ENCODE peak calls at places on chromosome 1, in nine cellular contexts. H, W, R, S, U, M, Z, Q and C are unnamed samples.

GRCh38 chr1:150150511-150151021 is 850 bp downstream of the PLEKHO1 start:
- DNase-seq in H (no peak), W (no peak), R (peak; percentile 71), S (no peak), U (no peak), M (no peak), Z (peak; percentile 23), Q (no peak), C (no peak)

GRCh38 chr1:112817555-112818373 is 102.6 kb upstream of the PPM1J start:
- DNase-seq in H (no peak), W (no peak), R (no peak), S (no peak), U (no peak), M (no peak), Z (no peak), Q (no peak), C (no peak)

GRCh38 chr1:53678507-53678906 is 60.5 kb downstream of the GLIS1 start:
- DNase-seq in H (peak; percentile 47), W (no peak), R (no peak), S (no peak), U (no peak), M (no peak), Z (no peak), Q (no peak), C (peak; percentile 11)

GRCh38 chr1:225697437-225697836 is 44.5 kb upstream of the ENAH start:
- DNase-seq in H (no peak), W (no peak), R (no peak), S (no peak), U (no peak), M (no peak), Z (no peak), Q (no peak), C (no peak)

GRCh38 chr1:152999818-153000217 is 1.7 kb upstream of the SPRR3 start:
- DNase-seq in H (no peak), W (no peak), R (no peak), S (no peak), U (no peak), M (no peak), Z (no peak), Q (no peak), C (no peak)

GRCh38 chr1:106876384-106876783 is 180.1 kb upstream of the PRMT6 start:
- DNase-seq in H (no peak), W (peak; percentile 13), R (no peak), S (peak; percentile 60), U (no peak), M (no peak), Z (no peak), Q (no peak), C (peak; percentile 49)

GRCh38 chr1:69406244-69406643 is 161.5 kb upstream of the LRRC7 start:
- DNase-seq in H (no peak), W (no peak), R (no peak), S (no peak), U (no peak), M (no peak), Z (no peak), Q (no peak), C (no peak)

GRCh38 chr1:23575226-23575810 is 16.0 kb upstream of the ID3 start:
- DNase-seq in H (no peak), W (no peak), R (no peak), S (no peak), U (no peak), M (no peak), Z (no peak), Q (no peak), C (no peak)

GRCh38 chr1:9128520-9129371 is at the start of gene GPR157:
- DNase-seq in H (peak; percentile 71), W (no peak), R (peak; percentile 75), S (peak; percentile 75), U (peak; percentile 81), M (peak; percentile 88), Z (peak; percentile 72), Q (peak; percentile 83), C (peak; percentile 32)

GRCh38 chr1:156655904-156656516 is 14.1 kb downstream of the BCAN start:
- DNase-seq in H (no peak), W (no peak), R (no peak), S (no peak), U (no peak), M (no peak), Z (no peak), Q (no peak), C (no peak)

GRCh38 chr1:183840140-183840539 is 35.2 kb downstream of the RGL1 start:
- DNase-seq in H (peak; percentile 56), W (no peak), R (no peak), S (no peak), U (no peak), M (no peak), Z (no peak), Q (no peak), C (no peak)

GRCh38 chr1:99131541-99131940 is 126.9 kb upstream of the PLPPR5 start:
- DNase-seq in H (no peak), W (no peak), R (no peak), S (no peak), U (no peak), M (no peak), Z (no peak), Q (no peak), C (no peak)

GRCh38 chr1:5572794-5573193 is 419.4 kb downstream of the NPHP4 start:
- DNase-seq in H (no peak), W (no peak), R (no peak), S (no peak), U (no peak), M (peak; percentile 14), Z (no peak), Q (no peak), C (no peak)

GRCh38 chr1:32818804-32819541 is 1.5 kb downstream of the S100PBP start:
- DNase-seq in H (no peak), W (peak; percentile 79), R (no peak), S (no peak), U (no peak), M (no peak), Z (peak; percentile 59), Q (no peak), C (no peak)

GRCh38 chr1:6148497-6149241 is 31.5 kb downstream of the CHD5 start:
- DNase-seq in H (peak; percentile 13), W (peak; percentile 27), R (no peak), S (peak; percentile 45), U (no peak), M (peak; percentile 56), Z (peak; percentile 33), Q (peak; percentile 45), C (no peak)

GRCh38 chr1:18932387-18932786 is 24.1 kb downstream of the IFFO2 start:
- DNase-seq in H (no peak), W (no peak), R (no peak), S (no peak), U (no peak), M (peak; percentile 64), Z (no peak), Q (no peak), C (no peak)

GRCh38 chr1:193408782-193409293 is 222.4 kb upstream of the B3GALT2 start:
- DNase-seq in H (peak; percentile 59), W (no peak), R (no peak), S (no peak), U (peak; percentile 37), M (peak; percentile 66), Z (no peak), Q (no peak), C (no peak)

GRCh38 chr1:54812801-54813478 is 11.8 kb upstream of the TTC22 start:
- DNase-seq in H (no peak), W (no peak), R (no peak), S (no peak), U (no peak), M (no peak), Z (peak; percentile 24), Q (no peak), C (no peak)

GRCh38 chr1:1199141-1199960 is 7.0 kb downstream of the TNFRSF18 start:
- DNase-seq in H (no peak), W (no peak), R (no peak), S (no peak), U (no peak), M (no peak), Z (no peak), Q (no peak), C (no peak)

GRCh38 chr1:164806531-164806930 is 247.5 kb downstream of the PBX1 start:
- DNase-seq in H (no peak), W (no peak), R (no peak), S (no peak), U (no peak), M (no peak), Z (no peak), Q (no peak), C (no peak)

GRCh38 chr1:211734791-211735190 is 59.4 kb upstream of the NEK2 start:
- DNase-seq in H (no peak), W (no peak), R (peak; percentile 95), S (no peak), U (no peak), M (peak; percentile 40), Z (no peak), Q (no peak), C (no peak)

GRCh38 chr1:93448983-93449805 is 1.3 kb downstream of the FNBP1L start:
- DNase-seq in H (peak; percentile 36), W (no peak), R (peak; percentile 53), S (no peak), U (no peak), M (peak; percentile 38), Z (peak; percentile 3), Q (no peak), C (no peak)

GRCh38 chr1:10634428-10635384 is 160.0 kb downstream of the PEX14 start:
- DNase-seq in H (no peak), W (no peak), R (peak; percentile 10), S (no peak), U (no peak), M (no peak), Z (no peak), Q (no peak), C (no peak)

GRCh38 chr1:225462714-225463574 is 35.1 kb upstream of the LBR start:
- DNase-seq in H (no peak), W (no peak), R (peak; percentile 83), S (no peak), U (no peak), M (no peak), Z (no peak), Q (no peak), C (no peak)

GRCh38 chr1:204670152-204670927 is 15.2 kb downstream of the LRRN2 start:
- DNase-seq in H (peak; percentile 39), W (peak; percentile 70), R (no peak), S (peak; percentile 65), U (no peak), M (no peak), Z (no peak), Q (no peak), C (no peak)

GRCh38 chr1:25869909-25870606 is 5.5 kb downstream of the PAQR7 start:
- DNase-seq in H (no peak), W (no peak), R (no peak), S (no peak), U (no peak), M (no peak), Z (no peak), Q (no peak), C (no peak)

GRCh38 chr1:78607334-78607927 is 12.8 kb upstream of the IFI44L start:
- DNase-seq in H (no peak), W (no peak), R (peak; percentile 30), S (no peak), U (no peak), M (no peak), Z (no peak), Q (no peak), C (no peak)